ENCODE peak calls at places on chromosome 11, in five cellular contexts. One of them, this sample, is unnamed.

GRCh38 chr11:2194877-2195755 is 23.5 kb upstream of the TH start:
- DNase-seq in body of pancreas: peak
- DNase-seq in Peyer's patch: peak
- DNase-seq in upper lobe of right lung: no peak
- DNase-seq in AG04450: no peak
- DNase-seq in this sample: no peak

GRCh38 chr11:75602916-75603315 is 40.9 kb downstream of the SERPINH1 start:
- DNase-seq in body of pancreas: no peak
- DNase-seq in Peyer's patch: no peak
- DNase-seq in upper lobe of right lung: no peak
- DNase-seq in AG04450: no peak
- DNase-seq in this sample: no peak

GRCh38 chr11:526192-526591 is 9.2 kb downstream of the HRAS start:
- DNase-seq in body of pancreas: no peak
- DNase-seq in Peyer's patch: no peak
- DNase-seq in upper lobe of right lung: no peak
- DNase-seq in AG04450: no peak
- DNase-seq in this sample: no peak

GRCh38 chr11:61004037-61004641 is 32.7 kb downstream of the CD6 start:
- DNase-seq in body of pancreas: no peak
- DNase-seq in Peyer's patch: no peak
- DNase-seq in upper lobe of right lung: no peak
- DNase-seq in AG04450: no peak
- DNase-seq in this sample: no peak

GRCh38 chr11:88359529-88359928 is 22.0 kb upstream of the CTSC start:
- DNase-seq in body of pancreas: no peak
- DNase-seq in Peyer's patch: no peak
- DNase-seq in upper lobe of right lung: no peak
- DNase-seq in AG04450: no peak
- DNase-seq in this sample: no peak

GRCh38 chr11:45661417-45662055 is 3.9 kb downstream of the CHST1 start:
- DNase-seq in body of pancreas: no peak
- DNase-seq in Peyer's patch: no peak
- DNase-seq in upper lobe of right lung: no peak
- DNase-seq in AG04450: no peak
- DNase-seq in this sample: no peak

GRCh38 chr11:72703281-72704008 is 29.2 kb upstream of the PDE2A start:
- DNase-seq in body of pancreas: no peak
- DNase-seq in Peyer's patch: no peak
- DNase-seq in upper lobe of right lung: no peak
- DNase-seq in AG04450: no peak
- DNase-seq in this sample: no peak

GRCh38 chr11:39630365-39630764 is 1829.1 kb downstream of the LRRC4C start:
- DNase-seq in body of pancreas: no peak
- DNase-seq in Peyer's patch: no peak
- DNase-seq in upper lobe of right lung: no peak
- DNase-seq in AG04450: no peak
- DNase-seq in this sample: no peak

GRCh38 chr11:117199061-117199915 is at the start of gene TAGLN:
- DNase-seq in body of pancreas: peak
- DNase-seq in Peyer's patch: no peak
- DNase-seq in upper lobe of right lung: peak
- DNase-seq in AG04450: peak
- DNase-seq in this sample: peak

GRCh38 chr11:38131535-38131934 is 1533.5 kb upstream of the RAG2 start:
- DNase-seq in body of pancreas: no peak
- DNase-seq in Peyer's patch: no peak
- DNase-seq in upper lobe of right lung: no peak
- DNase-seq in AG04450: no peak
- DNase-seq in this sample: no peak

GRCh38 chr11:2661173-2662023 is 38.4 kb downstream of the KCNQ1OT1 start:
- DNase-seq in body of pancreas: no peak
- DNase-seq in Peyer's patch: no peak
- DNase-seq in upper lobe of right lung: no peak
- DNase-seq in AG04450: no peak
- DNase-seq in this sample: no peak

GRCh38 chr11:69364901-69365300 is 70.9 kb downstream of the MYEOV start:
- DNase-seq in body of pancreas: no peak
- DNase-seq in Peyer's patch: no peak
- DNase-seq in upper lobe of right lung: no peak
- DNase-seq in AG04450: no peak
- DNase-seq in this sample: no peak

DNA sequence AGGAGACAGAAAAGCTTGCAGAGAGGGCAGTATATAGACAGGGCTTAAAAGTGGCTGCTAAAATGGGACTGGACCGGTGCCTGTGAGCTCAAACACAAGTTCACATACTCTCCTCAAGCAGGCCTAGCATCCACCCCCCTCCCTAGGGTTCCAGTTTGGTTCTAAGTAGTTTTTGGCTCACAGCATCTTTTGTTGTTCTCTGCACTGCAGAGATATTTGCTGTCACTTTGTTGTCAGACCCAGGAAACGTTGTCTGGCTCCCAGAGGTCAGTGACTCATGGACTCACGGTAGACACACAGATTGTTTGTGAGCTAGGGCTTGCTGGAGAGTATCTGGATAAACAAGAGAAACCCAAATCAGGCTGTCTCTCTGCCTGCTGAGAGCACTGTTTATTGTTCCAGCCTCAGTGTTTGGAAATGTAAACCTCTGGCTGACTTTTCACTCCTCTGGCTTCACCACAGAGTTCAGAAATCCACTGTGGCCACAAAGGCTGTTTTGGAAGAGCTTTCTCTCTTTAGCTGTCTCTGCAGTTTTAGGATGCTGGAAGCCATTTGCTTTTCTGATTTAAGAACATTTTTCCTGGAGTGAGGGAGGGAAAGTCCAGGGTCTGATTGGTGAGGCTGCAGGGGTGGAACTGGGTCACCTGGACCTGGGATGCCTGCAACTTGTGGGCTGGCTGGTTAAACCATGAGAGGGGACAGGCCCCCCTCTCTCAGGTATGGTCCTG is 303.7 kb upstream of the PLET1 start:
- DNase-seq in body of pancreas: no peak
- DNase-seq in Peyer's patch: no peak
- DNase-seq in upper lobe of right lung: no peak
- DNase-seq in AG04450: peak
- DNase-seq in this sample: no peak
- H3K27ac ChIP-seq in body of pancreas: no peak
- H3K27ac ChIP-seq in Peyer's patch: no peak
- H3K27ac ChIP-seq in upper lobe of right lung: no peak
- H3K27ac ChIP-seq in AG04450: peak
- H3K27ac ChIP-seq in this sample: no peak

DNA sequence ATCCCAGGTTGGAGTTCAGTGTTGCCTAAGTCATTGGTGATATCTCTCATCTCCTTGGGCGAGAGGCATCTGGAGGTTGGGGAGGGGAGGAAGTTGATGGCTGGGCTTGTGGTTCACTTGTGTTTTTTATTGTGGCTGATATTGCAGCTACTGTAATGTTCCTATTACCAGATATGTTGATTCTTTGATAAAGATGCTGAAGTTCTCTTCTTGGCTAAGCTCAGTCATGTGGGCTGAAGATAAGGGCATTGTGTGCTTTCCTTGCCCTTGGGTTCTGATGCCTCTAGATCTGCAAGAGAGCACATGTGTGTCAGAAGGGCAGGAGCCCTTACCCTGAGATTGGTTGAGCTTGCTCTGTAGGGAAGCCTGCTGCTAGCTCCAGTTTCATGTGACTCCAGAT is 12.0 kb downstream of the STX3 start:
- DNase-seq in body of pancreas: no peak
- DNase-seq in Peyer's patch: no peak
- DNase-seq in upper lobe of right lung: no peak
- DNase-seq in AG04450: no peak
- DNase-seq in this sample: no peak
- H3K27ac ChIP-seq in body of pancreas: no peak
- H3K27ac ChIP-seq in Peyer's patch: no peak
- H3K27ac ChIP-seq in upper lobe of right lung: no peak
- H3K27ac ChIP-seq in AG04450: no peak
- H3K27ac ChIP-seq in this sample: no peak

GRCh38 chr11:94130589-94131362 is 2.1 kb downstream of the PANX1 start:
- DNase-seq in body of pancreas: no peak
- DNase-seq in Peyer's patch: no peak
- DNase-seq in upper lobe of right lung: no peak
- DNase-seq in AG04450: no peak
- DNase-seq in this sample: no peak

GRCh38 chr11:94132823-94133408 is 4.3 kb downstream of the PANX1 start:
- DNase-seq in body of pancreas: no peak
- DNase-seq in Peyer's patch: no peak
- DNase-seq in upper lobe of right lung: no peak
- DNase-seq in AG04450: no peak
- DNase-seq in this sample: no peak

GRCh38 chr11:94129505-94130335 is 1.1 kb downstream of the PANX1 start:
- DNase-seq in body of pancreas: no peak
- DNase-seq in Peyer's patch: no peak
- DNase-seq in upper lobe of right lung: no peak
- DNase-seq in AG04450: no peak
- DNase-seq in this sample: no peak

GRCh38 chr11:94132152-94132558 is 3.5 kb downstream of the PANX1 start:
- DNase-seq in body of pancreas: no peak
- DNase-seq in Peyer's patch: no peak
- DNase-seq in upper lobe of right lung: no peak
- DNase-seq in AG04450: peak
- DNase-seq in this sample: peak

DNA sequence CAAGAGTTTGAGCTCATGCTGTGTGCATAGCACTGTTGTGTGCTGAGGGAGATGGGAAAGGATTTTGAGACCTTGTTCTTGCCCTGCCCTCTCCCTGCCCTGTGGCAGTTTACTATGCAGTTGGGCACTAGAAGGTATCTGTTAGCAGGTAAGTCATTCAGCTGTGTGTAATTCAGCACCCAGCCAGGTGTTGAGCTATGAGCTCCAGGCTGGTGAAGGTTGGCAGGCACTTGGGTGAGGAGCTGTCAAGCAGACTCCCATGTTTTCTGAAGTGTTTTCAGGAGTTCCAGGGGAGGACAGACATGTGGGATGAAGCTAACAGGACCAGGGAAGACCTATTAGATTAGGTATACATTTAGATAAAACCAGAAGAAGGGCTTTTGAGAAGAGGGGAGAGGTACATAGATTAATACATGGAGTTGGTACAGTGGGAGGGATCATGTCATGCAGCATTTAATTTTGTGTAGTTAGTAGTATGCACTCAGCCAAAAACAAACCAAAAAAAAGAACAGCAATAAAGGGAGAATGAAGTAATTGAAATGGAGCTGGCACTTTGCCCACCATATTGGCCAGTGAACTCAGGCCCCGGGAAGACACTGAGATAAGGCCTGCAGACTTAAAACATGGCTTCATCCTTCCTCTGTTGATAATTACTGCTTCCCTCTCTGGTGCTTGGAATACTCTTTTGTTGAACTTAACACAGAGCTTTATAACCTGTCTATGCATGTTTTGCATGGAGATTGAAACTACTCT is 2.9 kb downstream of the PANX1 start:
- DNase-seq in body of pancreas: peak
- DNase-seq in Peyer's patch: no peak
- DNase-seq in upper lobe of right lung: no peak
- DNase-seq in AG04450: no peak
- DNase-seq in this sample: no peak
- H3K27ac ChIP-seq in body of pancreas: peak
- H3K27ac ChIP-seq in Peyer's patch: peak
- H3K27ac ChIP-seq in upper lobe of right lung: peak
- H3K27ac ChIP-seq in AG04450: peak
- H3K27ac ChIP-seq in this sample: peak

DNA sequence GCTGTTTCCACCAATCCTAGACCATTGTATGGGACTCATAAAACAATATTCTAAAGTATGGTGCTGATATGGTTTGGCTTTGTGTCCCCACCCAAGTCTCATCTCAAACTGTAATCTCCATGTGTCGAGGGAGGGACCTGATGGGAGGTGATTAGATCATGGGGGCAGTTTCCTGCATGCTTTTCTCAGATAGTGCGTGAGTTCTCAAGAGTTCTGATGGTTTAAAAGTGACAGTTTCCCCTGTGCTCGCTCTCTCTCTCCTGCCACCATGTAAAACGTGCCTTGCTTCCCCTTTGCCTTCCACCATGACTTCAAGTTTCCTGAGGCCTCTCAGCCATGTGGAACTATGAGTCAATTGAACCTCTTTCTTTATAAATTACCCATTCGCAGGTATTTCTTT is 29.2 kb upstream of the FEZ1 start:
- DNase-seq in body of pancreas: no peak
- DNase-seq in Peyer's patch: no peak
- DNase-seq in upper lobe of right lung: no peak
- DNase-seq in AG04450: no peak
- DNase-seq in this sample: no peak
- H3K27ac ChIP-seq in body of pancreas: no peak
- H3K27ac ChIP-seq in Peyer's patch: no peak
- H3K27ac ChIP-seq in upper lobe of right lung: no peak
- H3K27ac ChIP-seq in AG04450: no peak
- H3K27ac ChIP-seq in this sample: no peak

GRCh38 chr11:111733655-111734088 is 32.5 kb downstream of the PPP2R1B start:
- DNase-seq in body of pancreas: peak
- DNase-seq in Peyer's patch: no peak
- DNase-seq in upper lobe of right lung: peak
- DNase-seq in AG04450: no peak
- DNase-seq in this sample: no peak
- H3K27ac ChIP-seq in body of pancreas: peak
- H3K27ac ChIP-seq in Peyer's patch: peak
- H3K27ac ChIP-seq in upper lobe of right lung: peak
- H3K27ac ChIP-seq in AG04450: peak
- H3K27ac ChIP-seq in this sample: no peak

GRCh38 chr11:66131937-66132632 is 62.0 kb downstream of the PACS1 start:
- DNase-seq in body of pancreas: no peak
- DNase-seq in Peyer's patch: no peak
- DNase-seq in upper lobe of right lung: no peak
- DNase-seq in AG04450: no peak
- DNase-seq in this sample: no peak
- H3K27ac ChIP-seq in body of pancreas: no peak
- H3K27ac ChIP-seq in Peyer's patch: no peak
- H3K27ac ChIP-seq in upper lobe of right lung: no peak
- H3K27ac ChIP-seq in AG04450: no peak
- H3K27ac ChIP-seq in this sample: no peak